ENCODE peak calls at places on chromosomes 13 and 19, in four cellular contexts. One of them, this sample, is unnamed.

GRCh38 chr19:13610042-13610691 is 103.9 kb upstream of the CACNA1A start:
- DNase-seq in K562: no peak
- DNase-seq in HEK293T: no peak
- DNase-seq in HepG2: no peak
- DNase-seq in this sample: peak; percentile 40

GRCh38 chr19:33214621-33215020 is 11.0 kb downstream of the SLC7A10 start:
- DNase-seq in HepG2: peak; percentile 41
- DNase-seq in HEK293T: peak; percentile 59
- DNase-seq in K562: no peak
- DNase-seq in this sample: peak; percentile 65

GRCh38 chr13:32846020-32846451 is 170.2 kb upstream of the KL start:
- DNase-seq in HEK293T: no peak
- DNase-seq in K562: no peak
- DNase-seq in HepG2: no peak
- DNase-seq in this sample: no peak

GRCh38 chr13:41494202-41494601 is 36.9 kb downstream of the RGCC start:
- DNase-seq in K562: no peak
- DNase-seq in HepG2: no peak
- DNase-seq in HEK293T: no peak
- DNase-seq in this sample: no peak

GRCh38 chr13:51849145-51850101 is 4.4 kb upstream of the TMEM272 start:
- DNase-seq in HepG2: peak; percentile 22
- DNase-seq in K562: peak; percentile 47
- DNase-seq in HEK293T: peak; percentile 74
- DNase-seq in this sample: peak; percentile 84

GRCh38 chr13:55403887-55404487 is 1736.7 kb upstream of the PRR20A start:
- DNase-seq in HepG2: no peak
- DNase-seq in K562: no peak
- DNase-seq in HEK293T: no peak
- DNase-seq in this sample: no peak

GRCh38 chr13:64928704-64929499 is 2301.2 kb downstream of the PCDH9 start:
- DNase-seq in HEK293T: no peak
- DNase-seq in HepG2: no peak
- DNase-seq in K562: no peak
- DNase-seq in this sample: no peak

GRCh38 chr19:48413879-48414623 is 20.6 kb downstream of the GRIN2D start:
- DNase-seq in HEK293T: no peak
- DNase-seq in HepG2: no peak
- DNase-seq in K562: no peak
- DNase-seq in this sample: peak; percentile 46

GRCh38 chr13:27617801-27618411 is 2.4 kb downstream of the LNX2 start:
- DNase-seq in K562: no peak
- DNase-seq in HEK293T: no peak
- DNase-seq in HepG2: no peak
- DNase-seq in this sample: no peak

GRCh38 chr13:27620377-27621115 is at the start of gene LNX2:
- DNase-seq in HEK293T: peak; percentile 92
- DNase-seq in HepG2: peak; percentile 91
- DNase-seq in K562: peak; percentile 93
- DNase-seq in this sample: peak; percentile 98

GRCh38 chr13:27619711-27620376 is 485 bp downstream of the LNX2 start:
- DNase-seq in HepG2: peak; percentile 7
- DNase-seq in K562: no peak
- DNase-seq in HEK293T: peak; percentile 46
- DNase-seq in this sample: no peak

GRCh38 chr13:27621116-27621365 is 651 bp upstream of the POLR1D start:
- DNase-seq in HepG2: no peak
- DNase-seq in K562: no peak
- DNase-seq in HEK293T: no peak
- DNase-seq in this sample: no peak

DNA sequence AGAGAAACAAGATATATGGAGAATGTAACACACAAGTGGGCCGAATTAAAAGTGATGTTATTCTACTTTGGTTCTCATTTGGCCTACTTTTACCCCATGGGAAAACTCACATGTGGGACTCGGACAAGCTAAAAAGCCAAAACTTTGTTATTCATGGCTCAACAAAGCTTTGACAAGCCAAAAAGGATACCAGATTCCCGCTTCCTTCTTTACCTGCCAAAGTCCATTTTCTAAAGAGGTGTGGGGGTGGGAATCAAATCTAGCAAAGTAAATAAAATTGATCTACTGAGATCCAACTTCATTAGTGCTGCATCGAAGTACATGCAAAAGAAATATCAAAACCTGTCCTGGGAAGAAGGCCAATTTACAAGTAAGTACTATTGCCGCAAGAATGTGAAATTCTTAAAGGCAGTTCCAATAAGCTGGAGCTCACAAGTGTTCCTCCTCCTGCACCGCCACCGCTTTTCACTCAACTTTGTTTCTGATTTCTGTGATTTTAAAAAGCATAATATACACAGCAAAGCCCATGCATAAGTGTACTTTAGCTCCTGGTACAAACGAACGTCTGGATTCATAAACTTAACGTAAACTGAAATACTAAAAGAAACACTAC is 1.1 kb downstream of the LNX2 start:
- DNase-seq in HepG2: peak; percentile 34
- DNase-seq in HEK293T: no peak
- DNase-seq in K562: no peak
- DNase-seq in this sample: no peak
- TF ChIP-seq ELF4 in HepG2: no peak
- TF ChIP-seq ELF4 in HEK293T: no peak
- TF ChIP-seq ELF4 in K562: no peak
- TF ChIP-seq ELF4 in this sample: no peak

DNA sequence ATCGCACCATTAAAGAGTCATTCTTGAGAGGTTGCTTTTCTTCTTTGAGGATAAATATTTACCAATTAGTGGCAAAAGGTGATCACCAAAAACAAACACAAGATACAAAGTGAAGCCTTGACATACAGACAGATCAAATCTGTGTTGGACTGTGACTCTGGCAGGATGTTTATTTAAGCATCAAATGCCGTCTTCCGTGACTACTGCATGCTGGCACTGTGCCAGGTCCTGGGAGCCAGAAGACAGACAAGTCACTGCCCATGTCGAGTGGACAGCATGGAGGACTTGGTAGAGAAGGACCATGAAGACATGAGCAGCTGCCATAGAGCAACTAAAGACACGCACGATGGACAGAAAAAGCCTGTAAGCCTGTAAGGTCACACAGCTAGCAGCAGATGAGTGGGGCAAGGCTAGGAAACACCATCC is 92.8 kb upstream of the FARP1 start:
- DNase-seq in K562: no peak
- DNase-seq in HepG2: peak; percentile 78
- DNase-seq in HEK293T: no peak
- DNase-seq in this sample: no peak
- TF ChIP-seq ELF4 in K562: no peak
- TF ChIP-seq ELF4 in HepG2: no peak
- TF ChIP-seq ELF4 in HEK293T: no peak
- TF ChIP-seq ELF4 in this sample: no peak

GRCh38 chr13:93147946-93148345 is 78.7 kb upstream of the GPC6 start:
- DNase-seq in HepG2: no peak
- DNase-seq in K562: no peak
- DNase-seq in HEK293T: no peak
- DNase-seq in this sample: no peak

GRCh38 chr13:93147293-93147645 is 79.3 kb upstream of the GPC6 start:
- DNase-seq in HEK293T: no peak
- DNase-seq in HepG2: no peak
- DNase-seq in K562: no peak
- DNase-seq in this sample: no peak

GRCh38 chr13:93146584-93147292 is 79.9 kb upstream of the GPC6 start:
- DNase-seq in HepG2: no peak
- DNase-seq in K562: no peak
- DNase-seq in HEK293T: no peak
- DNase-seq in this sample: no peak

GRCh38 chr13:93151277-93151676 is 75.3 kb upstream of the GPC6 start:
- DNase-seq in HepG2: no peak
- DNase-seq in HEK293T: no peak
- DNase-seq in K562: no peak
- DNase-seq in this sample: no peak
- TF ChIP-seq ELF4 in HepG2: no peak
- TF ChIP-seq ELF4 in HEK293T: no peak
- TF ChIP-seq ELF4 in K562: no peak
- TF ChIP-seq ELF4 in this sample: no peak

GRCh38 chr19:38032951-38033350 is 125.9 kb downstream of the SIPA1L3 start:
- DNase-seq in HEK293T: no peak
- DNase-seq in K562: no peak
- DNase-seq in HepG2: no peak
- DNase-seq in this sample: no peak

GRCh38 chr19:38035515-38036495 is 128.8 kb downstream of the SIPA1L3 start:
- DNase-seq in K562: no peak
- DNase-seq in HEK293T: no peak
- DNase-seq in HepG2: peak; percentile 6
- DNase-seq in this sample: no peak

GRCh38 chr19:38033658-38034150 is 126.7 kb downstream of the SIPA1L3 start:
- DNase-seq in K562: no peak
- DNase-seq in HEK293T: no peak
- DNase-seq in HepG2: no peak
- DNase-seq in this sample: peak; percentile 53

GRCh38 chr19:38032151-38032550 is 125.1 kb downstream of the SIPA1L3 start:
- DNase-seq in HEK293T: no peak
- DNase-seq in HepG2: no peak
- DNase-seq in K562: no peak
- DNase-seq in this sample: no peak

DNA sequence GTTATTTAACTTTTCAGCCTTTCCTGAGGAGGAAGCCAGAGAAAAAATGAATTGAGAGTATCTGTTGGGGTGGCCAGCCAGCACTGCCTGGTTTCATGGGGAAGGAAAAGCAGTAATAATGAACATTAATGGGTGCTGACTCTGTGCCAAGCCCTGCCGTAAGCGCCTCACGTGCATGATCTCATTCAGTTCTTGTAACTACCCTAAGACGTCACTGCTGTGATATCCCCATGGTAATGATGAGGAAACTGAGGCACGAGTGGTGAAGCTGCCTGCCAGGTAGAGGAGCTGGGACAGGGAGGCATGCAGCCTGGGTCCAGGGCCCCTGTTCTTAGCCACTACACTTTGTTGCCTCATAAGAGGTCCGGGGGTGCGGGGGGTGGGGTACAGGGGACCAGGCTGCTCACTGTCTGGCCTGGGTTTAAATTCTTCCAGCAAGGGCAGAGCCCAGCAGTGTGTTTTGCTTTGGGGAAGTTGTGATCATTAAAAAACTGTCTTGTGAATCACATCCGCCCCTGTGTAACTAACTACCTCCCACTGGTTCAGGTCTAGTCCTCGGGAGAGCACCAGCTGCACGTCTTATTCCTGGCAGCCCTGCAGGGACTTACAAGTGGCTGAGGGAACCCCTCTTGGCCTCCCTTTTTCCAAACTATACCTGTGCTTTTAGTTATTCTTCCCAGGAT is 127.3 kb downstream of the SIPA1L3 start:
- DNase-seq in K562: no peak
- DNase-seq in HEK293T: no peak
- DNase-seq in HepG2: no peak
- DNase-seq in this sample: no peak
- TF ChIP-seq ELF4 in K562: no peak
- TF ChIP-seq ELF4 in HEK293T: no peak
- TF ChIP-seq ELF4 in HepG2: no peak
- TF ChIP-seq ELF4 in this sample: no peak

GRCh38 chr13:66618702-66619101 is 611.4 kb downstream of the PCDH9 start:
- DNase-seq in HEK293T: peak; percentile 87
- DNase-seq in HepG2: peak; percentile 5
- DNase-seq in K562: peak; percentile 9
- DNase-seq in this sample: no peak

GRCh38 chr13:66617786-66618185 is 612.4 kb downstream of the PCDH9 start:
- DNase-seq in HepG2: no peak
- DNase-seq in HEK293T: no peak
- DNase-seq in K562: no peak
- DNase-seq in this sample: no peak

GRCh38 chr13:66612983-66613382 is 617.2 kb downstream of the PCDH9 start:
- DNase-seq in HEK293T: no peak
- DNase-seq in HepG2: no peak
- DNase-seq in K562: no peak
- DNase-seq in this sample: no peak
- TF ChIP-seq ELF4 in HEK293T: no peak
- TF ChIP-seq ELF4 in HepG2: no peak
- TF ChIP-seq ELF4 in K562: no peak
- TF ChIP-seq ELF4 in this sample: no peak

GRCh38 chr19:36244066-36244465 is 29.2 kb downstream of the ZNF146 start:
- DNase-seq in K562: no peak
- DNase-seq in HepG2: no peak
- DNase-seq in HEK293T: no peak
- DNase-seq in this sample: peak; percentile 65

GRCh38 chr19:36245210-36246005 is 30.5 kb downstream of the ZNF146 start:
- DNase-seq in HEK293T: no peak
- DNase-seq in HepG2: no peak
- DNase-seq in K562: no peak
- DNase-seq in this sample: peak; percentile 85

DNA sequence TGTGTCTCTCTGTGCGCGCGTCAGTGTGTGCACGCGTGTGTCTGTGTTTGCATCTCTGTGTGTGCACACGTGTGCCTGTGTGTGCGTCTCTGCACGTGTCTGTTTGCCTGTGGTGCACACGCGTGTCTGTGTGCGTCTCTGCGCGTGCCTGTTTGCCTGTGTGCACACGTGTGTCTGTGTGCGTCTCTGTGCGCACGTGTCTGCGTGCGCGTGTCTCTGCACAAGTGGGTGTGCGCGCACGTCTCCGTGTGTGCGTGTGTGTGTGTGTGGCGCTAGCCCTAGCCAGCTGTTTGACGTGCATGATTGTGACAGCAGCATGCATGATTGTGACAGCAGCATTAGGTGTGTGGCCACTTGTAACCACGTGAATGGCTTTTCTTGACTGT is 31.1 kb downstream of the ZNF146 start:
- DNase-seq in HepG2: no peak
- DNase-seq in HEK293T: no peak
- DNase-seq in K562: no peak
- DNase-seq in this sample: no peak
- TF ChIP-seq ELF4 in HepG2: no peak
- TF ChIP-seq ELF4 in HEK293T: no peak
- TF ChIP-seq ELF4 in K562: no peak
- TF ChIP-seq ELF4 in this sample: no peak

GRCh38 chr19:29401712-29402421 is 123.9 kb upstream of the VSTM2B start:
- DNase-seq in K562: no peak
- DNase-seq in HepG2: no peak
- DNase-seq in HEK293T: no peak
- DNase-seq in this sample: no peak
- TF ChIP-seq ELF4 in K562: no peak
- TF ChIP-seq ELF4 in HepG2: no peak
- TF ChIP-seq ELF4 in HEK293T: no peak
- TF ChIP-seq ELF4 in this sample: no peak